ENCODE peak calls at places on chromosomes 5 and 9, in seven cellular contexts. I is transverse colon; S is stimulated activated CD4-positive, alpha-beta T cell treated with anti-CD3 and anti-CD28 coated beads, Interleukin-12 subunit alpha, Interleukin-12 subunit beta, amount 100 ng/mL, for 24 hours; D is EH; L is fibroblast of lung; A is HFFc6; Z is left ventricle myocardium superior. H is an unnamed sample.

GRCh38 chr9:504921-505821 is 290.5 kb downstream of the DOCK8 start:
- DNase-seq in I (peak), Z (peak), L (peak), S (no peak), A (no peak), D (no peak), H (peak)

GRCh38 chr5:65624570-65625555 is at the start of the genes SHLD3 and TRAPPC13:
- DNase-seq in I (peak), L (peak), S (peak), A (peak), D (peak), Z (peak), H (peak)

GRCh38 chr5:121949885-121950284 is 11.9 kb upstream of the SRFBP1 start:
- DNase-seq in L (peak), I (peak), Z (no peak), A (peak), D (peak), S (no peak), H (no peak)

GRCh38 chr5:128644863-128645262 is 106.8 kb upstream of the FBN2 start:
- DNase-seq in D (peak), I (no peak), S (no peak), A (peak), L (peak), Z (no peak), H (no peak)

GRCh38 chr5:5014836-5015235 is 125.3 kb upstream of the ADAMTS16 start:
- DNase-seq in I (no peak), D (peak), S (no peak), A (peak), L (peak), Z (no peak), H (no peak)

GRCh38 chr9:127779136-127779981 is 893 bp upstream of the SH2D3C start:
- DNase-seq in I (peak), S (no peak), A (no peak), Z (no peak), L (no peak), D (no peak), H (no peak)

GRCh38 chr5:97623441-97623840 is 440.4 kb upstream of the RIOK2 start:
- DNase-seq in S (no peak), A (no peak), I (no peak), L (no peak), D (no peak), Z (no peak), H (no peak)

GRCh38 chr9:35691757-35692301 is 2.1 kb upstream of the TPM2 start:
- DNase-seq in D (peak), S (no peak), L (peak), Z (no peak), A (no peak), I (no peak), H (no peak)

GRCh38 chr9:102273952-102274351 is 535.5 kb upstream of the GRIN3A start:
- DNase-seq in A (no peak), Z (no peak), S (no peak), D (no peak), I (no peak), L (no peak), H (no peak)

GRCh38 chr5:177040814-177041410 is 18.4 kb downstream of the ZNF346 start:
- DNase-seq in Z (no peak), A (peak), S (no peak), D (peak), I (no peak), L (peak), H (no peak)

GRCh38 chr5:17436766-17437221 is 61.2 kb upstream of the TAF11L2 start:
- DNase-seq in A (no peak), L (no peak), D (peak), S (no peak), Z (no peak), I (no peak), H (no peak)

GRCh38 chr5:164680216-164680615 is 1174.8 kb downstream of the MAT2B start:
- DNase-seq in A (no peak), S (no peak), D (no peak), L (no peak), I (no peak), Z (no peak), H (no peak)

GRCh38 chr9:131588396-131588795 is 43.1 kb downstream of the PRRT1B start:
- DNase-seq in I (no peak), L (no peak), A (no peak), S (no peak), Z (peak), D (no peak), H (no peak)

GRCh38 chr5:143108498-143109128 is 294.9 kb downstream of the NR3C1 start:
- DNase-seq in A (no peak), S (no peak), Z (peak), L (no peak), I (peak), D (no peak), H (no peak)

GRCh38 chr5:168114444-168115017 is 176.9 kb upstream of the WWC1 start:
- DNase-seq in S (peak), I (peak), Z (peak), L (peak), D (peak), A (peak), H (peak)

GRCh38 chr5:176679365-176680225 is 32.3 kb downstream of the TSPAN17 start:
- DNase-seq in A (no peak), S (no peak), D (no peak), L (no peak), I (no peak), Z (peak), H (no peak)

GRCh38 chr9:116998305-116998704 is 311.2 kb downstream of the TRIM32 start:
- DNase-seq in A (no peak), L (peak), Z (no peak), S (no peak), D (peak), I (no peak), H (no peak)

GRCh38 chr9:69946800-69947437 is 96.7 kb upstream of the MAMDC2 start:
- DNase-seq in S (no peak), D (peak), L (peak), I (no peak), A (peak), Z (no peak), H (no peak)

GRCh38 chr5:14701556-14701955 is 37.0 kb downstream of the OTULIN start:
- DNase-seq in S (no peak), Z (no peak), L (no peak), D (no peak), A (no peak), I (no peak), H (no peak)

GRCh38 chr9:136525841-136526499 is 19.9 kb downstream of the NOTCH1 start:
- DNase-seq in D (no peak), Z (no peak), S (no peak), A (no peak), L (no peak), I (peak), H (no peak)